ENCODE peak calls at places on chromosomes 12 and 14, in six cellular contexts. Y is endothelial cell of umbilical vein, E is GM23248, U is PC-9, J is fibroblast of lung, H is IMR-90. B is an unnamed sample.

GRCh38 chr12:92543359-92543758 is 159.4 kb upstream of the PLEKHG7 start:
- DNase-seq in Y (no peak), E (no peak), U (peak; percentile 92), J (peak; percentile 25), H (no peak), B (peak; percentile 79)

GRCh38 chr12:57489157-57489641 is 1.3 kb downstream of the MARS1 start:
- DNase-seq in Y (no peak), E (peak; percentile 62), U (no peak), J (no peak), H (peak; percentile 55), B (no peak)

GRCh38 chr12:26566670-26567069 is 266.3 kb downstream of the ITPR2 start:
- DNase-seq in Y (no peak), E (peak; percentile 12), U (no peak), J (peak; percentile 39), H (peak; percentile 33), B (no peak)

GRCh38 chr14:51650721-51651387 is 856 bp upstream of the FRMD6 start:
- DNase-seq in Y (peak; percentile 29), E (peak; percentile 59), U (peak; percentile 42), J (no peak), H (no peak), B (peak; percentile 31)

GRCh38 chr14:101590616-101591015 is 29.3 kb downstream of the DIO3 start:
- DNase-seq in Y (no peak), E (no peak), U (no peak), J (no peak), H (no peak), B (no peak)

GRCh38 chr14:54881761-54882401 is 20.7 kb downstream of the GCH1 start:
- DNase-seq in Y (peak; percentile 79), E (peak; percentile 76), U (no peak), J (peak; percentile 54), H (peak; percentile 35), B (no peak)

GRCh38 chr12:29521951-29522350 is 24.5 kb upstream of the OVCH1 start:
- DNase-seq in Y (peak; percentile 51), E (peak; percentile 34), U (no peak), J (no peak), H (peak; percentile 43), B (peak; percentile 59)

GRCh38 chr12:75997658-75998057 is 33.9 kb downstream of the PHLDA1 start:
- DNase-seq in Y (peak; percentile 60), E (no peak), U (no peak), J (no peak), H (no peak), B (no peak)

GRCh38 chr14:71574976-71575375 is 357.3 kb upstream of the RGS6 start:
- DNase-seq in Y (peak; percentile 42), E (peak; percentile 89), U (no peak), J (peak; percentile 91), H (peak; percentile 92), B (peak; percentile 89)

GRCh38 chr12:116295327-116296263 is 18.1 kb upstream of the MED13L start:
- DNase-seq in Y (peak; percentile 40), E (no peak), U (no peak), J (no peak), H (peak; percentile 22), B (no peak)

GRCh38 chr14:77039285-77040058 is 11.0 kb upstream of the IRF2BPL start:
- DNase-seq in Y (peak; percentile 51), E (peak; percentile 66), U (no peak), J (peak; percentile 74), H (peak; percentile 69), B (no peak)

GRCh38 chr14:37230551-37231194 is 32.9 kb downstream of the MIPOL1 start:
- DNase-seq in Y (peak; percentile 66), E (peak; percentile 87), U (peak; percentile 57), J (peak; percentile 84), H (peak; percentile 77), B (peak; percentile 89)

GRCh38 chr14:31479026-31479425 is 8.8 kb downstream of the GPR33 start:
- DNase-seq in Y (no peak), E (no peak), U (no peak), J (no peak), H (no peak), B (no peak)

GRCh38 chr12:9509464-9510166 is 98.1 kb downstream of the KLRB1 start:
- DNase-seq in Y (no peak), E (peak; percentile 75), U (no peak), J (peak; percentile 65), H (peak; percentile 73), B (no peak)

GRCh38 chr14:82113007-82113406 is 579.4 kb upstream of the SEL1L start:
- DNase-seq in Y (no peak), E (no peak), U (no peak), J (no peak), H (no peak), B (no peak)

GRCh38 chr12:44294649-44295048 is 458.8 kb downstream of the TMEM117 start:
- DNase-seq in Y (no peak), E (no peak), U (no peak), J (no peak), H (no peak), B (no peak)

GRCh38 chr14:86934196-86934595 is 1058.8 kb downstream of the GALC start:
- DNase-seq in Y (no peak), E (no peak), U (no peak), J (no peak), H (no peak), B (no peak)

GRCh38 chr14:68544150-68544892 is 248.5 kb downstream of the ZFP36L1 start:
- DNase-seq in Y (peak; percentile 85), E (peak; percentile 99), U (no peak), J (peak; percentile 99), H (peak; percentile 100), B (peak; percentile 23)

GRCh38 chr12:39902823-39903222 is 203.1 kb downstream of the SLC2A13 start:
- DNase-seq in Y (peak; percentile 60), E (peak; percentile 35), U (no peak), J (no peak), H (no peak), B (no peak)

GRCh38 chr12:88578821-88579518 is 1.3 kb downstream of the KITLG start:
- DNase-seq in Y (peak; percentile 49), E (peak; percentile 60), U (no peak), J (no peak), H (no peak), B (peak; percentile 57)

GRCh38 chr12:53456654-53457366 is 4.9 kb downstream of the PCBP2 start:
- DNase-seq in Y (no peak), E (no peak), U (no peak), J (no peak), H (no peak), B (no peak)

GRCh38 chr12:90305379-90305778 is 596.7 kb upstream of the ATP2B1 start:
- DNase-seq in Y (no peak), E (no peak), U (peak; percentile 49), J (no peak), H (no peak), B (peak; percentile 75)

GRCh38 chr14:70171719-70172118 is 17.0 kb downstream of the SLC8A3 start:
- DNase-seq in Y (no peak), E (no peak), U (no peak), J (no peak), H (no peak), B (no peak)

GRCh38 chr12:6342140-6342889 is 439 bp upstream of the TNFRSF1A start:
- DNase-seq in Y (no peak), E (no peak), U (no peak), J (no peak), H (no peak), B (no peak)
- H2AFZ ChIP-seq in Y (peak overlapping the region; percentile 7), E (peak overlapping the region; percentile 69), U (no peak overlapping the region), J (peak overlapping the region; percentile 18), H (peak overlapping the region; percentile 91), B (peak overlapping the region; percentile 72)

GRCh38 chr12:110338754-110339153 is 57.7 kb downstream of the ATP2A2 start:
- DNase-seq in Y (peak; percentile 17), E (peak; percentile 40), U (no peak), J (peak; percentile 28), H (no peak), B (peak; percentile 25)

GRCh38 chr12:110337912-110338710 is 57.1 kb downstream of the ATP2A2 start:
- DNase-seq in Y (no peak), E (no peak), U (no peak), J (no peak), H (no peak), B (peak; percentile 1)

GRCh38 chr12:110340706-110341105 is 59.7 kb downstream of the ATP2A2 start:
- DNase-seq in Y (no peak), E (no peak), U (no peak), J (no peak), H (no peak), B (no peak)

GRCh38 chr12:110342157-110342556 is 61.1 kb downstream of the ATP2A2 start:
- DNase-seq in Y (no peak), E (no peak), U (no peak), J (no peak), H (no peak), B (no peak)

DNA sequence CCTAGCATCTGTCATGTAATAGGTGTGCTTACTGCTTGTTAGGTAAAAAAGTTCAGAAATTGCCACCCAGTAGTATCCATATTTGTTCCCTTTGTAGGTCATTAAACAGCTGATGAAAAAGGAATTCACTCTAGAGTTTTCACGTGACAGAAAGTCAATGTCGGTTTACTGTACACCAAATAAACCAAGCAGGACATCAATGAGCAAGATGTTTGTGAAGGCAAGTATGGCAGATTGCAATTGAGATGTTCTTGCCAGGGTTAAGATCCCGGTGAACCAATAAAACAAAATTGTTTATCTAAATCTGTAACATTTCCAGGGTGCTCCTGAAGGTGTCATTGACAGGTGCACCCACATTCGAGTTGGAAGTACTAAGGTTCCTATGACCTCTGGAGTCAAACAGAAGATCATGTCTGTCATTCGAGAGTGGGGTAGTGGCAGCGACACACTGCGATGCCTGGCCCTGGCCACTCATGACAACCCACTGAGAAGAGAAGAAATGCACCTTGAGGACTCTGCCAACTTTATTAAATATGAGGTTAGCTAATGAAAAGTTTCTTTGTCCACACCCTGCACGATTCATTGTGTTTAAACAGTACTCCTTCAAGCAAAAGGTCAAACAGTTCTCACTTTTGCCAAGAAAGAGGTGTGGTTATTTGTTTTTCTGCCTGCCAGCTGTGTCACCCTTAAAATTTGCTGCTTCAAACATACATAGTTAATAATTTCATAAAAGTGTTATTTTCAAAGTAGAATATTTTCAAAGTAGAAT is 58.3 kb downstream of the ATP2A2 start:
- DNase-seq in Y (no peak), E (peak; percentile 34), U (peak; percentile 48), J (no peak), H (no peak), B (peak; percentile 71)
- H3K27ac ChIP-seq in Y (no peak overlapping the region), E (peak overlapping the region; percentile 22), U (peak overlapping the region; percentile 34), J (no peak overlapping the region), H (no peak overlapping the region), B (peak overlapping the region; percentile 73)

DNA sequence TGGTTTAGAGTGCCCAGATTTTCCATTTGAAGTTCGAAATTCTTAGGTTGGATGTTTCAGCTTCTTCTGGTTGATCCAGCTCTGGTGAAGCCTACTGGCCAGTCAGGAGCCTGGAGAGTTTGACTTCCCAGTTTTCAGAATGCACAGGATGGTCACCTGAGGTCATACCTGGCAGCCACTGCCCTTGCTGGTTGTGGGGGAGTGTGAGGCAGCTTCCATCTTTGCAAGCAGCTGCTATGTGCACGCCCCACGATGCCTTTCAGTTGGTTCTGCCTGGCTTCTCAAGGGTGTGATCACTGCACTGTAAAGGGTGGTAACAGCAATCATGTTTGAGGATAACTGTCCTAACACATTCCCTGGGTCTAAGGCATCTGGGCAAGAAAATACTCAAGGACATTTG is 15.4 kb downstream of the CCDC92 start:
- DNase-seq in Y (no peak), E (no peak), U (no peak), J (no peak), H (no peak), B (no peak)
- H2AFZ ChIP-seq in Y (no peak overlapping the region), E (no peak overlapping the region), U (no peak overlapping the region), J (no peak overlapping the region), H (no peak overlapping the region), B (no peak overlapping the region)

GRCh38 chr12:32466187-32466586 is 66.8 kb downstream of the FGD4 start:
- DNase-seq in Y (no peak), E (no peak), U (no peak), J (no peak), H (no peak), B (no peak)
- H3K27ac ChIP-seq in Y (no peak overlapping the region), E (no peak overlapping the region), U (no peak overlapping the region), J (no peak overlapping the region), H (no peak overlapping the region), B (no peak overlapping the region)

GRCh38 chr12:100337727-100338126 is 19.1 kb upstream of the SLC17A8 start:
- DNase-seq in Y (no peak), E (no peak), U (no peak), J (no peak), H (no peak), B (no peak)
- H2AFZ ChIP-seq in Y (no peak overlapping the region), E (no peak overlapping the region), U (no peak overlapping the region), J (no peak overlapping the region), H (no peak overlapping the region), B (no peak overlapping the region)